ENCODE peak calls at places on chromosomes 11 and 22, in five cellular contexts. L is A549, V is GM12878, T is K562, J is HepG2. K is an unnamed sample.

GRCh38 chr11:78022397-78023396 is at the start of gene KCTD14:
- DNase-seq in V (no peak), T (no peak), L (no peak), J (peak; percentile 53), K (no peak)

GRCh38 chr11:13334068-13334785 is 56.6 kb downstream of the BMAL1 start:
- DNase-seq in V (no peak), T (no peak), L (no peak), J (no peak), K (no peak)

GRCh38 chr11:63845305-63845704 is 6.4 kb downstream of the MARK2 start:
- DNase-seq in V (no peak), J (peak; percentile 39), L (no peak), T (no peak), K (no peak)

GRCh38 chr11:13358871-13359270 is 81.3 kb downstream of the BMAL1 start:
- DNase-seq in V (no peak), L (no peak), T (no peak), J (no peak), K (no peak)

GRCh38 chr11:6568191-6568918 is 35.1 kb downstream of the RRP8 start:
- DNase-seq in J (no peak), V (no peak), L (no peak), T (peak; percentile 86), K (peak; percentile 66)

GRCh38 chr22:33018232-33018864 is 39.8 kb downstream of the SYN3 start:
- DNase-seq in L (peak; percentile 22), V (peak; percentile 8), T (peak; percentile 60), J (peak; percentile 43), K (peak; percentile 26)

GRCh38 chr11:64238999-64239398 is 1.9 kb upstream of the FKBP2 start:
- DNase-seq in T (no peak), V (no peak), J (no peak), L (no peak), K (no peak)

GRCh38 chr22:31707519-31707918 is 42.4 kb downstream of the PRR14L start:
- DNase-seq in L (no peak), V (no peak), J (no peak), T (no peak), K (no peak)

GRCh38 chr11:40388097-40388818 is 1071.2 kb downstream of the LRRC4C start:
- DNase-seq in T (no peak), V (no peak), J (no peak), L (no peak), K (no peak)

GRCh38 chr11:116179346-116179850 is 593.4 kb downstream of the BUD13 start:
- DNase-seq in L (no peak), T (no peak), V (no peak), J (no peak), K (no peak)

GRCh38 chr11:74820763-74821162 is 72.1 kb downstream of the RNF169 start:
- DNase-seq in J (peak; percentile 8), T (no peak), L (no peak), V (no peak), K (peak; percentile 93)

GRCh38 chr22:37665487-37665886 is 7.0 kb downstream of the PDXP start:
- DNase-seq in V (no peak), T (no peak), J (no peak), L (no peak), K (no peak)

GRCh38 chr11:117823294-117823940 is 1.1 kb downstream of the FXYD2 start:
- DNase-seq in L (no peak), J (no peak), V (no peak), T (no peak), K (peak; percentile 41)

GRCh38 chr22:44850946-44851345 is 98.6 kb downstream of the ARHGAP8 start:
- DNase-seq in L (no peak), T (no peak), V (no peak), J (no peak), K (no peak)

GRCh38 chr22:36951746-36952145 is 38.3 kb downstream of the CSF2RB start:
- DNase-seq in V (no peak), T (no peak), L (no peak), J (no peak), K (no peak)

GRCh38 chr22:17199131-17199731 is 20.0 kb downstream of the ADA2 start:
- DNase-seq in J (no peak), V (no peak), L (no peak), T (peak; percentile 11), K (no peak)

GRCh38 chr11:126751242-126751641 is 249.3 kb downstream of the KIRREL3 start:
- DNase-seq in J (no peak), V (no peak), L (no peak), T (no peak), K (no peak)

GRCh38 chr11:31795706-31796522 is 15.2 kb downstream of the PAX6 start:
- DNase-seq in V (no peak), L (no peak), J (no peak), T (no peak), K (no peak)

GRCh38 chr11:63613517-63614135 is 607 bp downstream of the PLAAT3 start:
- DNase-seq in V (no peak), T (peak; percentile 32), J (no peak), L (peak; percentile 36), K (peak; percentile 29)

GRCh38 chr11:68412593-68413475 is 47.7 kb upstream of the PPP6R3 start:
- DNase-seq in J (no peak), T (no peak), L (no peak), V (peak; percentile 85), K (no peak)

GRCh38 chr22:35116817-35117216 is 50.9 kb downstream of the ISX start:
- DNase-seq in J (no peak), T (no peak), L (no peak), V (no peak), K (no peak)

GRCh38 chr11:13462311-13462927 is 603 bp downstream of the BTBD10 start:
- DNase-seq in T (peak; percentile 51), V (no peak), J (peak; percentile 31), L (peak; percentile 63), K (peak; percentile 49)

GRCh38 chr11:122105009-122105828 is 10.8 kb downstream of the BLID start:
- DNase-seq in J (no peak), V (no peak), T (no peak), L (no peak), K (no peak)

GRCh38 chr11:78510597-78510996 is 64.1 kb downstream of the NARS2 start:
- DNase-seq in T (no peak), L (no peak), J (no peak), V (no peak), K (no peak)

GRCh38 chr11:76658651-76659650 is 11.6 kb downstream of the LRRC32 start:
- DNase-seq in J (no peak), L (no peak), V (no peak), T (no peak), K (no peak)

GRCh38 chr22:31734512-31734911 is 15.4 kb downstream of the PRR14L start:
- DNase-seq in V (no peak), J (peak; percentile 29), T (no peak), L (no peak), K (no peak)

GRCh38 chr11:14418801-14419417 is 59.9 kb upstream of the RRAS2 start:
- DNase-seq in L (peak; percentile 67), T (peak; percentile 47), V (no peak), J (peak; percentile 38), K (peak; percentile 36)

GRCh38 chr11:111938687-111939160 is 1.6 kb downstream of the DIXDC1 start:
- DNase-seq in V (peak; percentile 71), T (no peak), L (no peak), J (peak; percentile 76), K (peak; percentile 64)

GRCh38 chr22:35835267-35835997 is 117.8 kb downstream of the APOL5 start:
- DNase-seq in J (no peak), L (no peak), V (no peak), T (no peak), K (peak; percentile 67)

GRCh38 chr11:131297441-131297840 is 73.0 kb upstream of the NTM start:
- DNase-seq in T (no peak), J (no peak), L (no peak), V (no peak), K (no peak)

DNA sequence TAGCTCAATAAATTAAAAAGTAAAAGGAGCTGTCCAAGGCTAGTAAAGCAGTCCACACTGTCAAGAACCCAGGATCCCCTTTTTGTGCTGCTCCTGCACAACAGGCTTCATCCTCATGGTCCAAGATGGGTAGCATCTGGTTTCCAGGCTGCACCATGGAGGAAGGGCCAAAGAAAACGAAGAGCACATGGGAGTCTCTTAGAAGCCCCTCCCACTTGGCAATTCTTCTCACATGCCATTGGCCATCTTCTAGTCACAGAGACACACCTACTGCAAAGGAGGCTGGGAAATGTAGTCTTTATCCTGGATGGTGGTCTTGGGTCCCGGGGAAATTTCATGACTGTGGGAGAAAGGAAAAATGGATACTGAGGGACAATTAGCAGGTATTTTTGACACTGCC is 37.8 kb downstream of the PRR5L start:
- DNase-seq in T (peak; percentile 68), J (no peak), V (no peak), L (no peak), K (peak; percentile 26)
- H3K4me1 ChIP-seq in T (no peaks in the 10 kb centered on the region), J (no peaks in the 10 kb centered on the region), V (no peaks in the 10 kb centered on the region), L (no peaks in the 10 kb centered on the region), K (peaks cover 7% of the 10 kb centered on the region)

DNA sequence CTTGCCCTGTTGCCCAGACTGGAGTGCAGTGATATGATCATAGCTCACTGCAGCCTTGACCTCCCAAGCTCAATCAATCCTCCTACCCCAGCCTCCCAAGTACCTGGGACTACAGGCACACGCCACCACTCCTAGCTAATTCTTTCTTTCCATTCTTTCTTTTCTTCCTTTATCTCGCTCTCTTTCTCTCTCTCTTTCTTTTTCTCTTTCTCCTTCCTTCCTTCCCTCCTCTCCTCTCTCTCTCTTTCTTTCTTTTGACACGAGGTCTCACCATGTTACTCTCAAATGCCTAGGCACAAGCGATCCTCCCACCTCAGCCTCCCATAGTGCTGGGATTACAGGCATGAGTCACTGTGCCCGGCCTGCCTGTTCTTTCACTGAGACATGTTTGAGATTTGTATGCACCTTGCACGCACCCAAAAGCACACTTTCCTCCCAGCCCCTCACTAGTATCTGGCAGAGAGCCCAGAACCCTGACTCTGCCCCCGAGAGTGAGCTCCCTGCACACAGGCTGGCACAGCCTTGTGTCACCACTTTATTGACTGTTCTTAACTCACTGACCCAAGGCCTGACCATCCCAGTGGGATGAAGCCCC is 56.8 kb downstream of the CD6 start:
- DNase-seq in L (no peak), T (no peak), V (peak; percentile 76), J (no peak), K (no peak)
- TF ChIP-seq MYC in L (no peak), T (no peak), V (no peak), J (no peak), K (no peak)

GRCh38 chr11:70527046-70527395 is 128.7 kb downstream of the CTTN start:
- DNase-seq in J (no peak), L (no peak), V (no peak), T (no peak), K (no peak)

GRCh38 chr11:70528794-70529580 is 130.7 kb downstream of the CTTN start:
- DNase-seq in J (no peak), T (no peak), L (no peak), V (no peak), K (no peak)

GRCh38 chr11:70526116-70527045 is 128.1 kb downstream of the CTTN start:
- DNase-seq in L (no peak), V (no peak), J (no peak), T (no peak), K (no peak)

GRCh38 chr11:70528046-70528793 is 129.9 kb downstream of the CTTN start:
- DNase-seq in L (no peak), J (no peak), T (no peak), V (no peak), K (no peak)

GRCh38 chr11:70527429-70528045 is 129.2 kb downstream of the CTTN start:
- DNase-seq in J (no peak), L (no peak), V (no peak), T (no peak), K (no peak)
- H3K4me1 ChIP-seq in J (no peaks in the 10 kb centered on the region), L (no peaks in the 10 kb centered on the region), V (no peaks in the 10 kb centered on the region), T (peaks cover 13% of the 10 kb centered on the region), K (no peaks in the 10 kb centered on the region)

GRCh38 chr11:59680287-59681154 is 11.7 kb upstream of the PATL1 start:
- DNase-seq in V (peak; percentile 20), L (peak; percentile 75), T (peak; percentile 60), J (peak; percentile 73), K (peak; percentile 81)
- TF ChIP-seq MYC in V (no peak), L (no peak), T (no peak), J (no peak), K (no peak)

K was measured in endothelial cell of umbilical vein.